ENCODE peak calls at places on chromosomes 1 and 21, in seven cellular contexts. F, C, E, J, L, O and P are unnamed samples.

GRCh38 chr1:77538956-77539509 is 143.4 kb downstream of the ZZZ3 start:
- DNase-seq in F (peak), C (no peak), E (no peak), J (peak), L (peak), O (no peak), P (peak)

GRCh38 chr1:208231929-208232360 is 12.2 kb downstream of the PLXNA2 start:
- DNase-seq in F (peak), C (no peak), E (peak), J (peak), L (peak), O (no peak), P (peak)

GRCh38 chr1:78649628-78650027 is at the start of gene IFI44:
- DNase-seq in F (peak), C (peak), E (no peak), J (peak), L (peak), O (peak), P (peak)

GRCh38 chr1:93681549-93682412 is at the start of gene BCAR3:
- DNase-seq in F (peak), C (peak), E (peak), J (peak), L (peak), O (peak), P (peak)

GRCh38 chr1:220119043-220119512 is 25.1 kb downstream of the IARS2 start:
- DNase-seq in F (peak), C (no peak), E (no peak), J (peak), L (peak), O (no peak), P (no peak)

GRCh38 chr1:198232940-198233675 is 76.3 kb downstream of the NEK7 start:
- DNase-seq in F (no peak), C (no peak), E (no peak), J (no peak), L (no peak), O (no peak), P (no peak)

GRCh38 chr21:38989745-38990423 is 184.2 kb downstream of the ETS2 start:
- DNase-seq in F (peak), C (no peak), E (no peak), J (peak), L (peak), O (no peak), P (peak)

GRCh38 chr1:145716641-145717061 is 2.6 kb upstream of the CD160 start:
- DNase-seq in F (no peak), C (no peak), E (no peak), J (no peak), L (no peak), O (no peak), P (no peak)

GRCh38 chr1:8545078-8545477 is 227.2 kb downstream of the SLC45A1 start:
- DNase-seq in F (no peak), C (no peak), E (no peak), J (peak), L (no peak), O (no peak), P (no peak)

GRCh38 chr1:30159015-30159414 is 564.4 kb downstream of the MATN1 start:
- DNase-seq in F (no peak), C (no peak), E (no peak), J (no peak), L (no peak), O (no peak), P (no peak)

GRCh38 chr1:86156571-86157455 is at the start of gene COL24A1:
- DNase-seq in F (peak), C (peak), E (peak), J (peak), L (peak), O (peak), P (peak)

GRCh38 chr1:23936481-23937176 is 23.0 kb upstream of the PNRC2 start:
- DNase-seq in F (no peak), C (no peak), E (peak), J (no peak), L (no peak), O (peak), P (no peak)

GRCh38 chr1:52970149-52970548 is 43.1 kb downstream of the SCP2 start:
- DNase-seq in F (peak), C (no peak), E (peak), J (peak), L (peak), O (no peak), P (peak)

GRCh38 chr1:156705321-156705917 is at the start of gene CRABP2:
- DNase-seq in F (peak), C (no peak), E (no peak), J (no peak), L (peak), O (peak), P (peak)

GRCh38 chr1:56576880-56577858 is 2.2 kb downstream of the PLPP3 start:
- DNase-seq in F (peak), C (no peak), E (peak), J (peak), L (peak), O (peak), P (no peak)

GRCh38 chr1:7482772-7483495 is 288.2 kb upstream of the VAMP3 start:
- DNase-seq in F (no peak), C (no peak), E (no peak), J (no peak), L (no peak), O (no peak), P (no peak)

GRCh38 chr1:244231572-244232315 is 180.7 kb downstream of the ZBTB18 start:
- DNase-seq in F (no peak), C (no peak), E (peak), J (peak), L (peak), O (no peak), P (no peak)

GRCh38 chr1:87179076-87179475 is 149.6 kb upstream of the LMO4 start:
- DNase-seq in F (no peak), C (no peak), E (no peak), J (no peak), L (no peak), O (no peak), P (no peak)

GRCh38 chr1:180732866-180733265 is 101.0 kb downstream of the XPR1 start:
- DNase-seq in F (no peak), C (no peak), E (no peak), J (no peak), L (no peak), O (no peak), P (no peak)

GRCh38 chr1:99820546-99820945 is 29.6 kb upstream of the AGL start:
- DNase-seq in F (no peak), C (no peak), E (no peak), J (no peak), L (no peak), O (no peak), P (no peak)

DNA sequence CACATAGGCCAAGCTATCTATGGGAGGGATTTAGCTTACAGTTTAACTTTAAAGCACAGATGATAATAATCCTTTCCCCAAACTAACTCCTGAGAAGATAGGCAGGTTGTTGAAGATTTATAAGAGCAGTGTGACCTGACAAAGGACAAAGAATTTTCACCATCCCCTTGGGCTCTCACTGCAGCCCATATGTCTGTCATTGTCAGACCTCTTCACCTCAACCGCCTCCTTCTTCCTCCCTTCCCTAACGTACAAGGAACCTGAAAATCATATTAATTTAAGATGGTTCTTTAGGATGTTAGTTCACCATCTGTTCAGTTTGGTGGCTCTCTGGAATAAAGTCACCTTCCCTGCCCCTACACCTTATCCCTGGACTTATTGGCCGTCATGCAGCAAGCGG is 5.0 kb downstream of the RNU1-2 start:
- DNase-seq in F (no peak), C (no peak), E (peak), J (no peak), L (no peak), O (no peak), P (no peak)
- TF ChIP-seq CTCF in F (no peak), C (no peak), E (peak), J (peak), L (peak), O (no peak), P (peak)

GRCh38 chr1:245762396-245762910 is 607.7 kb downstream of the KIF26B start:
- DNase-seq in F (no peak), C (no peak), E (no peak), J (no peak), L (no peak), O (no peak), P (no peak)
- H3K4me3 ChIP-seq in F (no peak), C (no peak), E (no peak), J (no peak), L (no peak), O (no peak), P (no peak)

GRCh38 chr1:40310983-40311642 is 6.0 kb downstream of the COL9A2 start:
- DNase-seq in F (no peak), C (no peak), E (peak), J (no peak), L (no peak), O (no peak), P (no peak)

GRCh38 chr1:40311692-40312091 is 5.4 kb downstream of the COL9A2 start:
- DNase-seq in F (no peak), C (no peak), E (no peak), J (no peak), L (no peak), O (no peak), P (no peak)

GRCh38 chr1:40309374-40310128 is 7.5 kb downstream of the COL9A2 start:
- DNase-seq in F (no peak), C (no peak), E (no peak), J (no peak), L (no peak), O (no peak), P (no peak)

GRCh38 chr1:40308036-40308727 is 8.9 kb downstream of the COL9A2 start:
- DNase-seq in F (no peak), C (peak), E (no peak), J (no peak), L (no peak), O (peak), P (no peak)

GRCh38 chr1:40310129-40310461 is 7.0 kb downstream of the COL9A2 start:
- DNase-seq in F (no peak), C (no peak), E (no peak), J (no peak), L (no peak), O (no peak), P (no peak)
- TF ChIP-seq CTCF in F (no peak), C (no peak), E (no peak), J (no peak), L (no peak), O (no peak), P (no peak)

GRCh38 chr1:222991908-222992307 is 151.1 kb downstream of the TLR5 start:
- DNase-seq in F (no peak), C (no peak), E (no peak), J (no peak), L (no peak), O (no peak), P (no peak)

GRCh38 chr1:222994506-222995229 is 148.4 kb downstream of the TLR5 start:
- DNase-seq in F (peak), C (no peak), E (no peak), J (peak), L (peak), O (no peak), P (peak)

GRCh38 chr1:222995620-222996306 is 147.3 kb downstream of the TLR5 start:
- DNase-seq in F (no peak), C (no peak), E (no peak), J (no peak), L (no peak), O (no peak), P (no peak)

GRCh38 chr1:222996307-222996983 is 146.6 kb downstream of the TLR5 start:
- DNase-seq in F (no peak), C (no peak), E (no peak), J (no peak), L (no peak), O (no peak), P (no peak)

DNA sequence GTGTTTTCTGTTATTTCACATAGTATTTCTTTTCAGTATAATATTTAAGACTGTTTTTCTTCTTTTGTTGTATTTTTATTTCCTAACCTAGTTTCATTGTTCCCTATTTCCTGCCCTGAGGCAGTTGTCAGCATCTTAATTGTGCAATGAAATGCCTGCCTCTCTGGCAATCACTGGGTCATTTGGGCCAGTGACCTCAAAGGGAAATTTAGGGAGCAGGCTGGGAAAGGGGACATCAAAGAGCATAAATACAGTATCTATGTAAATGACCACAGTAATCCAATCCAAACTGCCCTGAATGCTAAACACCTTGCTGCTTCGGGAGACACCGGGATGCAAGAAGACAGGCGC is 147.8 kb downstream of the TLR5 start:
- DNase-seq in F (no peak), C (no peak), E (no peak), J (no peak), L (no peak), O (no peak), P (no peak)
- H3K4me3 ChIP-seq in F (no peak), C (no peak), E (no peak), J (no peak), L (no peak), O (no peak), P (no peak)

GRCh38 chr1:161676441-161676840 is 13.5 kb downstream of the FCGR2B start:
- DNase-seq in F (no peak), C (no peak), E (no peak), J (no peak), L (no peak), O (no peak), P (no peak)

GRCh38 chr1:161678510-161678909 is 15.6 kb downstream of the FCGR2B start:
- DNase-seq in F (no peak), C (no peak), E (no peak), J (no peak), L (no peak), O (no peak), P (no peak)

GRCh38 chr1:161681879-161682278 is 18.9 kb downstream of the FCGR2B start:
- DNase-seq in F (no peak), C (no peak), E (no peak), J (no peak), L (no peak), O (no peak), P (no peak)

GRCh38 chr1:161676958-161677689 is 14.2 kb downstream of the FCGR2B start:
- DNase-seq in F (no peak), C (no peak), E (no peak), J (no peak), L (no peak), O (no peak), P (no peak)
- TF ChIP-seq CTCF in F (no peak), C (no peak), E (no peak), J (no peak), L (no peak), O (no peak), P (no peak)

DNA sequence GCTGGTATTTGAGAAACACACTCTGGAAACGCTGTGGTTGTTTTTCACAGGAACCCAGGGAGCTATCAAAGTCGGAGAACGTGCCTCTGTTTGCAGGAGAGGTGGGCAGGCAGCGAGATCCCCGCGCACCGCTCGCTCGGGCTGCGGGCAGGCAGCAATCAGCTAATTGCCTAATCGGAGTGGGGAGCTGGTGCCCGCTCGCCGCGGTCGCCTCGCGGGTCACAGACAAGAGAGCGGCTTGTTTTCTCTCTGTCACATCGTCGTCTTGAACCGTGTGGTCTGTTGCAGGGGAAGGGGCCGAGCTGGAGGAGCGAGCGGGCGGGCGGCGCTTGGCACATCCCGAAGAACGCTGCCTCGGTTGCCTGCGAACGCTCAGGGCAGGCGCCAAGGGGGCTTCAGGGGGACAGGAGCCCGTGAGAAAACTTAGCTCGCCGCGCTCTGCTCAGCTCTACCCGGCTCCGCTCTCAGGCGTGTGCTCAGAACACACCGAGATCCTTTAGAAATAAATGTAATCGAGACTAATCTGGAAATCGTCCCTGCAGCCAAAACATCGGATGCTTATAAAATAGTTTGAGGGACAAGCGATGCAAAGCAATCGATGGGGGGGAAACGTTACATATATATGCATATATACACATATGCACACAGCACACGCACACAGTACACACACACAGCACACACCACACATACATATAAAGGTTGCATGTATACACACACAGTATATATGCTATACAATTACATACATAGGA is 93.6 kb upstream of the SMYD2 start:
- DNase-seq in F (no peak), C (no peak), E (peak), J (no peak), L (no peak), O (no peak), P (no peak)
- H3K4me3 ChIP-seq in F (peak), C (peak), E (peak), J (peak), L (peak), O (peak), P (peak)

GRCh38 chr1:84442256-84442655 is 36.8 kb upstream of the RPF1 start:
- DNase-seq in F (peak), C (no peak), E (no peak), J (peak), L (peak), O (no peak), P (peak)
- TF ChIP-seq CTCF in F (peak), C (peak), E (peak), J (peak), L (peak), O (peak), P (peak)

DNA sequence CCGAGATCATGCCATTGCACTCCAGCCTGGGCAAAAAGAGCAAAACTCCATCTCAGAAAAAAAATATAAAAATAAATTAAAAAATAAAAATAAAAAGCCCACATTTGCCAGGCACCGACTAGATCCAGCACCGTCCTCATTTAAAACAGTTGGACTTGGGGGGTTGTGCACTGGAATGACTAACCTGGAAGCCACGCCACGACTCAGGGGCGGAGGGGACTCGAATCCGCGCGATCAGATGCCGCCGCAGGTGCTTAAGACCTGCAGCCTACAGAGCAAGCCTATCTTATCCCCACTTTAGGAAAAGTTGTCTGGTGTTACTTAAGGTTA is 38.5 kb downstream of the ZBTB8OS start:
- DNase-seq in F (no peak), C (no peak), E (no peak), J (no peak), L (no peak), O (no peak), P (no peak)
- H3K4me3 ChIP-seq in F (peak), C (peak), E (peak), J (peak), L (peak), O (peak), P (peak)

GRCh38 chr1:36542962-36543515 is 60.3 kb upstream of the CSF3R start:
- DNase-seq in F (no peak), C (no peak), E (peak), J (no peak), L (no peak), O (peak), P (no peak)
- TF ChIP-seq CTCF in F (no peak), C (no peak), E (peak), J (no peak), L (peak), O (no peak), P (peak)

DNA sequence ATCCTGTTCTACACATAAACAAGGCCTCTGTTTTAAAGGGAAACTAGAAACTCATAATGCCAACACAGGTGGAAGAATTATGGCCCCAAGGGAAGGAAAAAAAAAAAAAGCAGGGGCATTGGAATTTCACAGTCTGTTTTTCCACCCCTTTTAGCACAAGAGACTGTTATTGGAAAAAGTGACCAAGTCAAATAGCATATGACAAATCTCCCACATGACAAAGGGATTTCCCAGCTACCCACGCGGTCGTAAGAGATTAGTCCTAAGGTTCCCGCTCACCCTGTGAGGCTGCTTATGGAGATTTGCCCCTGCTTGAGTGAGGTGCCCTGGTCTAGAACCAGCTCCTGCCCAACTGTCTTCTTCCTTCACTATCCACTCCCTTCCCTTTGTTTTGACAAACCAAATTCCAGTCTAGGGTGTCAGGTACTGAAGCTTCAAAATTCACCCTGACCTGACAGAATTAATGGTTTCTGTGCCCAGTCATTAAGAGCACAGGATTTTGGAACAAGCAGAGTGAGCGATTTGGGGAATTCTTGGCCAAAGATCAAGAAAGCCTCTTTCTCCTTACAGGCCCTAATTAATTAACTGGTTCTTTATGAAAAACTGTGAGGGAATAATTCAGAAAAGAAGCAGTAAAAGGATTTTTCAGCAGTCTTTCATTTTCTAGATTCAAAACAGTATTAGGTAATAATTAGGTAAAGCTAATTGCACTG is 107.3 kb downstream of the NMNAT2 start:
- DNase-seq in F (no peak), C (no peak), E (no peak), J (no peak), L (no peak), O (no peak), P (no peak)
- H3K4me3 ChIP-seq in F (no peak), C (no peak), E (no peak), J (no peak), L (no peak), O (no peak), P (no peak)